ENCODE peak calls at places on chromosomes 7 and 10, in eight cellular contexts. T is HEK293T; K is iPS-NIHi11; R is activated CD4-positive, alpha-beta T cell treated with anti-CD3 and anti-CD28 coated beads, Interleukin-2, amount 50 U/mL, for 24 hours; H is AG04450; Z is psoas muscle; B is H7; L is amniotic stem cell. W is an unnamed sample.

GRCh38 chr7:1127001-1127400 is 33.0 kb downstream of the ZFAND2A start:
- DNase-seq in R (no peak), K (no peak), B (no peak), Z (peak), L (no peak), T (no peak), H (no peak), W (no peak)

GRCh38 chr10:44176311-44176710 is 208.6 kb downstream of the CXCL12 start:
- DNase-seq in Z (no peak), T (no peak), R (no peak), L (no peak), K (no peak), B (no peak), H (no peak), W (no peak)

GRCh38 chr7:142787783-142788182 is 17.0 kb downstream of the PRSS2 start:
- DNase-seq in B (no peak), Z (no peak), L (no peak), T (no peak), H (no peak), R (no peak), K (no peak), W (no peak)

GRCh38 chr7:29297194-29297890 is 102.8 kb downstream of the CHN2 start:
- DNase-seq in T (no peak), H (no peak), R (no peak), Z (no peak), B (no peak), L (no peak), K (peak), W (no peak)

GRCh38 chr7:31782411-31782991 is 95.5 kb downstream of the PPP1R17 start:
- DNase-seq in K (peak), Z (no peak), B (peak), R (no peak), L (peak), T (peak), H (no peak), W (no peak)

GRCh38 chr10:126387041-126387908 is 1.0 kb downstream of the ADAM12 start:
- DNase-seq in B (peak), L (peak), Z (peak), R (peak), K (peak), H (no peak), T (peak), W (peak)

GRCh38 chr10:26488344-26488743 is 50.2 kb downstream of the APBB1IP start:
- DNase-seq in H (no peak), Z (no peak), B (no peak), K (no peak), L (no peak), R (no peak), T (no peak), W (no peak)

GRCh38 chr10:121285797-121286196 is 312.4 kb downstream of the FGFR2 start:
- DNase-seq in T (no peak), L (no peak), Z (no peak), R (no peak), B (no peak), H (no peak), K (no peak), W (no peak)

GRCh38 chr7:111735661-111736323 is 173.5 kb upstream of the IMMP2L start:
- DNase-seq in H (peak), R (peak), K (peak), B (peak), Z (no peak), T (peak), L (peak), W (no peak)

GRCh38 chr10:73404690-73405089 is 9.2 kb downstream of the ANXA7 start:
- DNase-seq in B (no peak), R (no peak), K (no peak), L (no peak), H (no peak), Z (no peak), T (no peak), W (no peak)

GRCh38 chr10:132502544-132503300 is 34.9 kb upstream of the INPP5A start:
- DNase-seq in H (no peak), L (no peak), K (no peak), R (no peak), T (no peak), Z (no peak), B (no peak), W (no peak)

GRCh38 chr7:158771-159170 is 33.6 kb upstream of the FAM20C start:
- DNase-seq in Z (peak), R (no peak), T (no peak), K (peak), L (no peak), H (no peak), B (no peak), W (no peak)

GRCh38 chr7:99926351-99926750 is 3.1 kb downstream of the GJC3 start:
- DNase-seq in B (no peak), L (no peak), K (no peak), R (no peak), T (no peak), H (no peak), Z (no peak), W (no peak)

GRCh38 chr7:3301831-3302618 is 973 bp downstream of the SDK1 start:
- DNase-seq in H (no peak), R (no peak), Z (no peak), T (peak), L (no peak), B (peak), K (peak), W (peak)

GRCh38 chr10:122176232-122176865 is 94.7 kb upstream of the BTBD16 start:
- DNase-seq in B (peak), R (no peak), H (no peak), K (no peak), Z (no peak), L (no peak), T (no peak), W (no peak)

GRCh38 chr10:96922978-96923948 is 91.2 kb downstream of the LCOR start:
- DNase-seq in H (no peak), L (no peak), Z (no peak), K (no peak), R (no peak), T (no peak), B (no peak), W (no peak)

GRCh38 chr7:79281406-79281805 is 172.1 kb downstream of the MAGI2 start:
- DNase-seq in Z (no peak), K (no peak), H (no peak), B (no peak), R (no peak), T (no peak), L (no peak), W (no peak)

GRCh38 chr10:95504187-95504800 is 56.9 kb downstream of the SORBS1 start:
- DNase-seq in B (no peak), H (no peak), R (no peak), Z (no peak), T (no peak), L (no peak), K (no peak), W (no peak)

GRCh38 chr7:135233570-135233969 is at the start of gene STRA8:
- DNase-seq in R (no peak), B (no peak), L (no peak), T (no peak), H (no peak), K (no peak), Z (no peak), W (no peak)

GRCh38 chr7:51590746-51591145 is 274.1 kb upstream of the COBL start:
- DNase-seq in H (no peak), T (no peak), B (peak), Z (no peak), R (no peak), L (no peak), K (peak), W (no peak)

GRCh38 chr10:51773681-51774080 is 74.3 kb upstream of the CSTF2T start:
- DNase-seq in Z (no peak), L (no peak), R (no peak), H (no peak), B (no peak), K (no peak), T (no peak), W (no peak)

GRCh38 chr10:128894641-128895040 is 572.4 kb upstream of the MGMT start:
- DNase-seq in K (no peak), Z (no peak), L (no peak), T (no peak), R (no peak), B (no peak), H (no peak), W (no peak)

GRCh38 chr7:24307294-24307693 is 23.3 kb downstream of the NPY start:
- DNase-seq in L (no peak), R (no peak), B (no peak), T (no peak), K (no peak), H (no peak), Z (no peak), W (no peak)

GRCh38 chr7:56062382-56062781 is 1.7 kb upstream of the SUMF2 start:
- DNase-seq in L (peak), H (peak), T (no peak), B (no peak), R (no peak), K (no peak), Z (no peak), W (no peak)

GRCh38 chr10:13053794-13054462 is 46.0 kb upstream of the OPTN start:
- DNase-seq in T (no peak), L (no peak), B (peak), H (no peak), R (no peak), Z (no peak), K (peak), W (no peak)

GRCh38 chr10:26341701-26342100 is 96.4 kb upstream of the APBB1IP start:
- DNase-seq in H (no peak), Z (no peak), R (no peak), L (no peak), K (no peak), B (no peak), T (no peak), W (no peak)

GRCh38 chr7:127897704-127898454 is 133.4 kb downstream of the LRRC4 start:
- DNase-seq in R (peak), Z (no peak), B (no peak), T (no peak), L (no peak), H (no peak), K (no peak), W (no peak)

GRCh38 chr7:90958669-90959068 is 305.6 kb upstream of the FZD1 start:
- DNase-seq in K (no peak), L (no peak), B (no peak), T (no peak), H (peak), Z (no peak), R (no peak), W (peak)

GRCh38 chr10:3398825-3399646 is 226.5 kb upstream of the PITRM1 start:
- DNase-seq in L (no peak), R (no peak), T (no peak), H (no peak), K (no peak), B (no peak), Z (no peak), W (peak)

GRCh38 chr7:130994378-130995115 is 260.5 kb upstream of the KLF14 start:
- DNase-seq in K (no peak), Z (no peak), L (no peak), B (no peak), R (no peak), T (no peak), H (no peak), W (peak)

GRCh38 chr10:100912609-100913469 is at the start of gene SLF2:
- DNase-seq in Z (peak), K (peak), R (peak), B (peak), L (peak), T (peak), H (peak), W (peak)

GRCh38 chr10:36559990-36560389 is 565.4 kb upstream of the ANKRD30A start:
- DNase-seq in H (no peak), R (no peak), T (no peak), Z (no peak), B (no peak), L (no peak), K (no peak), W (no peak)

GRCh38 chr10:119368991-119369869 is 161.9 kb downstream of the GRK5 start:
- DNase-seq in R (no peak), B (no peak), H (no peak), L (no peak), T (no peak), K (no peak), Z (no peak), W (no peak)

GRCh38 chr7:86991093-86991769 is 68.2 kb downstream of the ELAPOR2 start:
- DNase-seq in H (no peak), B (no peak), T (no peak), L (no peak), Z (no peak), R (no peak), K (no peak), W (no peak)

GRCh38 chr7:41027428-41028115 is 675.3 kb downstream of the INHBA start:
- DNase-seq in R (no peak), H (peak), T (no peak), L (peak), K (no peak), Z (no peak), B (no peak), W (no peak)

GRCh38 chr7:90222811-90223725 is 11.5 kb downstream of the STEAP2 start:
- DNase-seq in Z (no peak), T (no peak), L (no peak), R (no peak), K (no peak), B (no peak), H (peak), W (no peak)

GRCh38 chr7:111113263-111114017 is 22.5 kb downstream of the LRRN3 start:
- DNase-seq in Z (no peak), L (no peak), B (no peak), R (no peak), K (no peak), T (no peak), H (no peak), W (no peak)

GRCh38 chr7:130371059-130371458 is 9.2 kb upstream of the CPA1 start:
- DNase-seq in H (no peak), K (no peak), L (no peak), B (no peak), T (no peak), Z (peak), R (no peak), W (no peak)

GRCh38 chr7:73560035-73560835 is 2.7 kb upstream of the BCL7B start:
- DNase-seq in K (no peak), R (no peak), Z (no peak), H (peak), B (no peak), T (no peak), L (peak), W (no peak)

W was measured in heart right ventricle.